ENCODE peak calls at places on chromosomes 5 and 9, in four cellular contexts. F, C, M and N are unnamed samples. For H3K36me3, the result is how much of the 10 kb centered on the place peaks cover.

GRCh38 chr9:136761545-136761981 is 2.8 kb downstream of the LCN15 start:
- DNase-seq in M (no peak), F (no peak), C (no peak), N (no peak)

GRCh38 chr9:114058688-114059046 is 19.4 kb downstream of the AMBP start:
- DNase-seq in C (no peak), M (no peak), F (no peak), N (no peak)

GRCh38 chr9:109331353-109331752 is 10.5 kb upstream of the EPB41L4B start:
- DNase-seq in F (peak), M (peak), C (peak), N (no peak)

GRCh38 chr5:92378961-92379611 is 996.0 kb upstream of the ARRDC3 start:
- DNase-seq in C (peak), F (no peak), M (peak), N (no peak)

GRCh38 chr5:140220032-140220697 is 45.2 kb downstream of the CYSTM1 start:
- DNase-seq in F (no peak), M (peak), C (peak), N (peak)

GRCh38 chr9:135210676-135211523 is 123.4 kb downstream of the OLFM1 start:
- DNase-seq in M (no peak), F (no peak), C (no peak), N (no peak)

GRCh38 chr5:82388186-82388585 is 110.0 kb upstream of the RPS23 start:
- DNase-seq in M (peak), C (no peak), F (no peak), N (no peak)

GRCh38 chr5:89572696-89573095 is 689.7 kb upstream of the MEF2C start:
- DNase-seq in M (peak), F (no peak), C (no peak), N (no peak)

GRCh38 chr5:130975847-130976246 is 189.2 kb downstream of the HINT1 start:
- DNase-seq in C (peak), M (peak), F (no peak), N (no peak)

GRCh38 chr5:138469540-138470321 is 4.5 kb downstream of the EGR1 start:
- DNase-seq in M (peak), C (no peak), F (peak), N (no peak)

GRCh38 chr5:175317872-175318271 is 126.1 kb downstream of the DRD1 start:
- DNase-seq in C (no peak), F (no peak), M (no peak), N (no peak)

GRCh38 chr9:19102181-19102630 is 498 bp downstream of the HAUS6 start:
- DNase-seq in M (no peak), F (peak), C (peak), N (no peak)

GRCh38 chr5:14497276-14497675 is 84.3 kb upstream of the OTULINL start:
- DNase-seq in F (no peak), M (no peak), C (no peak), N (no peak)

GRCh38 chr5:141618030-141618803 is 583 bp downstream of the DIAPH1 start:
- DNase-seq in F (peak), C (peak), M (peak), N (no peak)

GRCh38 chr5:174084691-174085154 is 39.2 kb downstream of the NSG2 start:
- DNase-seq in M (peak), F (no peak), C (no peak), N (no peak)

GRCh38 chr5:91121347-91121993 is 261.6 kb downstream of the ARRDC3 start:
- DNase-seq in C (no peak), M (no peak), F (no peak), N (no peak)

GRCh38 chr9:91882628-91883027 is 67.4 kb downstream of the ROR2 start:
- DNase-seq in F (no peak), M (no peak), C (no peak), N (no peak)

GRCh38 chr5:163330723-163331668 is 106.4 kb upstream of the CCNG1 start:
- DNase-seq in C (no peak), F (no peak), M (no peak), N (no peak)

GRCh38 chr5:155594270-155594669 is 580.7 kb downstream of the KIF4B start:
- DNase-seq in C (no peak), M (no peak), F (no peak), N (no peak)

GRCh38 chr5:158380661-158381060 is 521.7 kb upstream of the CLINT1 start:
- DNase-seq in C (peak), F (no peak), M (no peak), N (no peak)

GRCh38 chr9:87039809-87040392 is 92.6 kb upstream of the GAS1 start:
- DNase-seq in C (no peak), F (no peak), M (peak), N (no peak)

GRCh38 chr5:163005949-163006348 is 431.4 kb upstream of the CCNG1 start:
- DNase-seq in F (no peak), M (peak), C (peak), N (no peak)

GRCh38 chr5:149419532-149420485 is 40.7 kb upstream of the IL17B start:
- DNase-seq in M (no peak), C (no peak), F (no peak), N (no peak)
- H3K36me3 ChIP-seq in M (under half), C (under half), F (under half), N (under half)

GRCh38 chr9:115161431-115161830 is 43.5 kb upstream of the TNC start:
- DNase-seq in M (peak), C (no peak), F (no peak), N (no peak)
- TF ChIP-seq CTCF in M (no peak), C (no peak), F (no peak), N (no peak)

DNA sequence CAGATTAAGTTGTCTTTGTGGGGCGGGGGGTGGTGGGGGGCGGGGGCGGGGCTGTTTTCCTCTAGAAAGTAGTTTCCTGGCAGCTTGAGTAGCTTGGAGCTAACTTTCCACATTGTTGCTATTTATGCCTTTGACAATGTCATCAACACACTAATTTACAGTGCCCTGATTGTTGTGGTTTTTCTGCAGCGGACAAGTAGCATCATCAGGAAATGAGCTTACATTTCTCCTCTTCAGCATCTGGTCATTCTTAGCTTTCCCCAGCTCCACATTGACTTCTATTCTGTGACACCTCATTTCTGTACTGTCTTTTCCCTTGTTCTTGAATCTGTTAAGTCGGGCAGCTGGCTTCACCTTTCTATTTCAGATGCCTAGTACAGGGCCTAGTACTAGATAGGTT is 112.3 kb upstream of the RAD23B start:
- DNase-seq in F (no peak), C (no peak), M (no peak), N (no peak)
- H3K36me3 ChIP-seq in F (under half), C (under half), M (under half), N (under half)

GRCh38 chr9:36862206-36863145 is 171.6 kb downstream of the PAX5 start:
- DNase-seq in C (peak), F (peak), M (peak), N (no peak)
- TF ChIP-seq CTCF in C (peak), F (peak), M (peak), N (peak)

DNA sequence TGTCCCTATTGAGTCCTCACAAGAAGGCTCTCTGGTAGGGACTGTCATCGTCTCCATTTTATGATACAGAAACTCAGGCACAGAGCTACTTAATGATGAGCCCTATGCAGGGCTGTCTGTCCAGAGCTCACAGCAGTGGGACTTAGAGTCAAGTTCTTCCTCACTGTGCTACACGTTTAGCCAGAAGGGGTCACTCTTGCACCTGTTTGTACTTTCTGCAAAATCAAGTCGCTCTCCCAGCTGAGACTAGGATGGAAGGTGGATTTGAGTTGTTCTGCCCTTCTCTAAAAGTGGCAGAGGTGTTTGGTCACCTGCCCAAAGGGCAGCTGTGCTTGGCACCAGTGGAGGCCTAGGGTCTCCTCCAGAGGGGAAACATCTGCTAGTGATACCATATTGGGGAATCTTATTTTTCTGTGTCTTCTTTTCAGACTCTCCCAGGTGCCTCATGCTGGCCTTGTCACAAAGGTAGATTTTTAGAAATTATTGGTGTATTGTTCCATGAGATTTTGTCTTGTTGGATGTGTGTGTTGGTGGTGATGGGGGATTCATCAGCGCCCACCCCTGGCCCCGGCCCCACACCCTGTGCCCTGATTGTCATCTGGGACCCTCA is 104.2 kb downstream of the PPARGC1B start:
- DNase-seq in F (peak), M (peak), C (peak), N (no peak)
- H3K36me3 ChIP-seq in F (under half), M (under half), C (under half), N (under half)

GRCh38 chr5:150780180-150780692 is 1.7 kb downstream of the SMIM3 start:
- DNase-seq in C (no peak), M (peak), F (peak), N (peak)

GRCh38 chr5:150778517-150779396 is at the start of gene SMIM3:
- DNase-seq in M (peak), C (peak), F (peak), N (peak)

GRCh38 chr5:150778103-150778516 is 447 bp upstream of the SMIM3 start:
- DNase-seq in F (no peak), C (peak), M (peak), N (no peak)

GRCh38 chr5:150780816-150781221 is 2.3 kb downstream of the SMIM3 start:
- DNase-seq in C (peak), M (peak), F (peak), N (no peak)

DNA sequence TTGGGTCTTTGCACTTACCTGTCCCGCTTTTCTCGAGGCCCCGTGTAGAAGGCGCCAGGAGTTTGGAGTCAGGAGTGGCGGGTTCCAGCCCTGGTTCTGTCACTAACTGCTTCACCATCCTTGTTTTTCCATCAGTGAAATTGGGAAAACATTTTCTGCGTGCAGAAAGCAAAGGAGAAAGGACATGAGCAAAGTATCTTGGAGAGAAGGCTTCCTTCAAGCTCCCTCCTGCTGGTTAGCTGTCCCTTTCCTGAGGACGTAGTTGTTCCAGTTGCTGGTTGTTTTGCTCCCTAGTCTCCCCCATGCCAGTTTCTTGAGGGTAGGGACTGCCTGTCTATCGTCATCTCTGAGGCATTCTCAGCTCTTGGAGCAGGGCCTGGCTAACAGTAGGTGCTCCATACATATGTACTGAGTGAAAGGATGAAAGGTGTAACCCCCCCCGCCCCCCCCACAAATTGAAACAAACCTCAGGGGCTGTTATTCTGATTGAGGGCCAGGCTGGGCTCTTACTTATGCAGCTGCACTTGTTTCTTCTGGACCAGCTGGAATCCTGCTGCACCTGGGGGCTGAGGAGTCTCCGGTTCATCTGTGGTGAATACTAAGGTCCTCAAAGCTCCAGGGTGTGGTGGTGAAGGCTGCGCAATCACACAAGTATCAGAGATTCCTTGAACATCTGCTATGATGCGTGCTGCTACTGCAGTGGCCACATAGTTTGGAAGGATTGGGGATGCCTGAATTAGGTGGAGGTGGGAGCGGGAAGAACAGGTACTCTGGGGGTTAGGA is 1.0 kb downstream of the SMIM3 start:
- DNase-seq in F (peak), C (no peak), M (peak), N (peak)
- TF ChIP-seq CTCF in F (no peak), C (no peak), M (no peak), N (no peak)

GRCh38 chr9:121172726-121173487 is 28.8 kb downstream of the RAB14 start:
- DNase-seq in M (no peak), F (no peak), C (no peak), N (no peak)
- H3K36me3 ChIP-seq in M (under half), F (under half), C (under half), N (under half)

GRCh38 chr5:111478266-111478665 is 34.1 kb downstream of the STARD4 start:
- DNase-seq in M (no peak), C (no peak), F (no peak), N (no peak)
- TF ChIP-seq CTCF in M (peak), C (peak), F (no peak), N (peak)

DNA sequence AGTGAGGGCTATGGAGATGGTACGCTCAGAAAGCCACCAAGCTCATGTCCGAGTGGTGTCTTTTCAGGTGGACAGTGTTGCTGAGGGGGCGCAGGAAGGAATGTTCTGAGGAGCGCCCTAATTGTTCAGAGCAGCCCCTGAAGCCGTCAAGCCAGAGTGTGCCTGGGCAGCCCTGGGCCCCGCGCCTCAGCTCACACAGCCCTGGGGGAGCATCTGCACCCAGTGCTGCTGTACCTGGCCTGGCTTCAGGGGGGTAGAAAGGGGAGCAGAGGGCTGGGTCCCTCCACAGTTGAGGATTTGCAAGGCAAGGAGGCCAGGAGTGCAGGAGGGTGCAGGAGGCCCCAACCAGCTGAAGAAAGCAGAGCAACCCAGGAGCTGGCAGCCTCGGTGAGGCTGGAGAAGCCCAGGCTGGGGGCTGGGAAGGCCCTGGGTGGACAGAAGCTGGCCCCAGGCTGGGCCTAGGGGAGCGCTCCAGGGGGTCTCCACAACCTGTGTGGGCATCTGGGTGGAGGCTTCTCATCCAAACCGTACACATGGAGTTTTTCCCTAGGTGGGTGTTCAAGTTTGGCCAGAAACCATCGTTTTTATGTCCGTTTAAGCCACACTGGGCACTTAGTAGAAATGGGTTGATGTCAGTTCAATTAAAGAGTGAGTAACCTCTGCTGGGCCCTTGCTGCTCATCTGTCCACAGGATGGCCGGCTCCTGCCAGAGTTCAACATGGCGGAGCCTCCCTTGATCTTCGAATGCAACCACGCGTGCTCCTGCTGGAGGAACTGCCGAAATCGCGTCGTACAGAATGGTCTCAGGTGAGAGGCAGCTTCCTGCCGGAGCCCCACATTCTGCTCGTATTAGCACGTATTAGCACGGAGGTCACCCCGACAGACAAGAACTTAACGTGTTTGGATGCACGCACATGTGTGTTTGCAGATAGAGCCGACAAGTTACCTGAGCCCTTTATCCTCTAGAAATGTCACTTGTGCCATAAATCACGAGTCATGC is 62.0 kb upstream of the CACNA1B start:
- DNase-seq in F (no peak), M (no peak), C (no peak), N (no peak)
- H3K36me3 ChIP-seq in F (under half), M (under half), C (under half), N (under half)